ENCODE peak calls at places on chromosome 2, in six cellular contexts. R, O, G, Q, I and P are unnamed samples.

GRCh38 chr2:233353769-233354499 is at the start of gene DGKD:
- DNase-seq in R (peak; percentile 32), O (peak; percentile 87), G (peak; percentile 39), Q (peak; percentile 22), I (no peak), P (peak; percentile 61)

GRCh38 chr2:197152451-197153228 is 157.9 kb downstream of the ANKRD44 start:
- DNase-seq in R (peak; percentile 52), O (no peak), G (peak; percentile 90), Q (peak; percentile 61), I (peak; percentile 21), P (no peak)

GRCh38 chr2:204748286-204748685 is 203.0 kb downstream of the PARD3B start:
- DNase-seq in R (no peak), O (no peak), G (no peak), Q (no peak), I (peak; percentile 12), P (no peak)

GRCh38 chr2:64637000-64637628 is 16.6 kb downstream of the SERTAD2 start:
- DNase-seq in R (no peak), O (no peak), G (no peak), Q (no peak), I (no peak), P (no peak)

GRCh38 chr2:26770986-26771586 is 7.0 kb downstream of the SLC35F6 start:
- DNase-seq in R (peak; percentile 94), O (no peak), G (peak; percentile 91), Q (peak; percentile 83), I (peak; percentile 68), P (no peak)

GRCh38 chr2:2324119-2324518 is 7.0 kb downstream of the MYT1L start:
- DNase-seq in R (no peak), O (no peak), G (no peak), Q (no peak), I (no peak), P (no peak)

GRCh38 chr2:128304715-128305554 is 13.7 kb downstream of the HS6ST1 start:
- DNase-seq in R (peak; percentile 98), O (peak; percentile 58), G (peak; percentile 99), Q (peak; percentile 96), I (peak; percentile 92), P (no peak)

GRCh38 chr2:152534460-152535131 is 182.7 kb downstream of the PRPF40A start:
- DNase-seq in R (no peak), O (no peak), G (no peak), Q (peak; percentile 37), I (no peak), P (no peak)

GRCh38 chr2:157725856-157726255 is 97.2 kb upstream of the ACVR1C start:
- DNase-seq in R (peak; percentile 16), O (no peak), G (peak; percentile 78), Q (peak; percentile 3), I (no peak), P (no peak)

GRCh38 chr2:39487398-39488250 is 50.5 kb upstream of the MAP4K3 start:
- DNase-seq in R (no peak), O (no peak), G (peak; percentile 67), Q (peak; percentile 71), I (peak; percentile 65), P (no peak)

GRCh38 chr2:128374711-128375413 is 56.2 kb upstream of the HS6ST1 start:
- DNase-seq in R (peak; percentile 61), O (no peak), G (no peak), Q (peak; percentile 54), I (no peak), P (no peak)

GRCh38 chr2:37324786-37325624 is at the start of gene PRKD3:
- DNase-seq in R (peak; percentile 43), O (no peak), G (peak; percentile 53), Q (peak; percentile 40), I (no peak), P (no peak)

GRCh38 chr2:240988146-240988545 is 10.3 kb upstream of the SNED1 start:
- DNase-seq in R (peak; percentile 48), O (no peak), G (peak; percentile 45), Q (peak; percentile 20), I (no peak), P (no peak)

GRCh38 chr2:24304098-24304497 is 56.2 kb downstream of the ITSN2 start:
- DNase-seq in R (peak; percentile 98), O (peak; percentile 11), G (peak; percentile 96), Q (peak; percentile 95), I (peak; percentile 48), P (no peak)

GRCh38 chr2:191645807-191646611 is 31.9 kb upstream of the NABP1 start:
- DNase-seq in R (no peak), O (no peak), G (no peak), Q (no peak), I (no peak), P (no peak)

GRCh38 chr2:224260605-224261004 is 141.3 kb downstream of the FAM124B start:
- DNase-seq in R (peak; percentile 44), O (peak; percentile 62), G (peak; percentile 17), Q (peak; percentile 58), I (no peak), P (no peak)

GRCh38 chr2:238928520-238929241 is 80.8 kb downstream of the TWIST2 start:
- DNase-seq in R (no peak), O (no peak), G (no peak), Q (no peak), I (no peak), P (no peak)

GRCh38 chr2:63587814-63588384 is 378 bp downstream of the WDPCP start:
- DNase-seq in R (no peak), O (peak; percentile 24), G (peak; percentile 16), Q (no peak), I (no peak), P (no peak)

GRCh38 chr2:234905547-234906260 is 46.1 kb upstream of the SH3BP4 start:
- DNase-seq in R (peak; percentile 23), O (no peak), G (peak; percentile 31), Q (peak; percentile 18), I (no peak), P (no peak)

GRCh38 chr2:204890680-204891079 is 345.4 kb downstream of the PARD3B start:
- DNase-seq in R (no peak), O (no peak), G (no peak), Q (no peak), I (no peak), P (no peak)

GRCh38 chr2:217286833-217287232 is 427.0 kb upstream of the TNP1 start:
- DNase-seq in R (peak; percentile 88), O (no peak), G (peak; percentile 84), Q (peak; percentile 94), I (peak; percentile 76), P (no peak)

GRCh38 chr2:45300026-45300750 is 290.9 kb upstream of the SIX2 start:
- DNase-seq in R (no peak), O (no peak), G (peak; percentile 19), Q (no peak), I (no peak), P (no peak)

GRCh38 chr2:146413086-146413610 is 1431.7 kb upstream of the ACVR2A start:
- DNase-seq in R (no peak), O (no peak), G (no peak), Q (no peak), I (no peak), P (no peak)

GRCh38 chr2:146415291-146415690 is 1429.5 kb upstream of the ACVR2A start:
- DNase-seq in R (no peak), O (no peak), G (no peak), Q (no peak), I (no peak), P (no peak)

GRCh38 chr2:146414456-146414855 is 1430.4 kb upstream of the ACVR2A start:
- DNase-seq in R (no peak), O (no peak), G (no peak), Q (no peak), I (no peak), P (no peak)

GRCh38 chr2:146417942-146418341 is 1426.9 kb upstream of the ACVR2A start:
- DNase-seq in R (no peak), O (no peak), G (peak; percentile 6), Q (no peak), I (no peak), P (no peak)

GRCh38 chr2:146412625-146413024 is 1432.2 kb upstream of the ACVR2A start:
- DNase-seq in R (no peak), O (no peak), G (no peak), Q (no peak), I (no peak), P (no peak)
- TF ChIP-seq CTCF in R (no peak), O (peak; percentile 23), G (no peak), Q (no peak), I (peak; percentile 12), P (no peak)

GRCh38 chr2:46988733-46989481 is 73.3 kb upstream of the MCFD2 start:
- DNase-seq in R (no peak), O (peak; percentile 62), G (no peak), Q (peak; percentile 21), I (no peak), P (no peak)
- TF ChIP-seq CTCF in R (no peak), O (peak; percentile 47), G (no peak), Q (no peak), I (no peak), P (peak; percentile 8)

GRCh38 chr2:43144265-43144664 is 82.1 kb downstream of the ZFP36L2 start:
- DNase-seq in R (peak; percentile 72), O (no peak), G (peak; percentile 42), Q (peak; percentile 47), I (no peak), P (no peak)

GRCh38 chr2:43146083-43146482 is 80.3 kb downstream of the ZFP36L2 start:
- DNase-seq in R (no peak), O (no peak), G (peak; percentile 31), Q (no peak), I (no peak), P (no peak)

GRCh38 chr2:43143756-43144155 is 82.7 kb downstream of the ZFP36L2 start:
- DNase-seq in R (no peak), O (no peak), G (no peak), Q (no peak), I (no peak), P (no peak)

GRCh38 chr2:43139996-43140621 is 86.3 kb downstream of the ZFP36L2 start:
- DNase-seq in R (peak; percentile 51), O (no peak), G (peak; percentile 86), Q (peak; percentile 60), I (peak; percentile 31), P (no peak)

DNA sequence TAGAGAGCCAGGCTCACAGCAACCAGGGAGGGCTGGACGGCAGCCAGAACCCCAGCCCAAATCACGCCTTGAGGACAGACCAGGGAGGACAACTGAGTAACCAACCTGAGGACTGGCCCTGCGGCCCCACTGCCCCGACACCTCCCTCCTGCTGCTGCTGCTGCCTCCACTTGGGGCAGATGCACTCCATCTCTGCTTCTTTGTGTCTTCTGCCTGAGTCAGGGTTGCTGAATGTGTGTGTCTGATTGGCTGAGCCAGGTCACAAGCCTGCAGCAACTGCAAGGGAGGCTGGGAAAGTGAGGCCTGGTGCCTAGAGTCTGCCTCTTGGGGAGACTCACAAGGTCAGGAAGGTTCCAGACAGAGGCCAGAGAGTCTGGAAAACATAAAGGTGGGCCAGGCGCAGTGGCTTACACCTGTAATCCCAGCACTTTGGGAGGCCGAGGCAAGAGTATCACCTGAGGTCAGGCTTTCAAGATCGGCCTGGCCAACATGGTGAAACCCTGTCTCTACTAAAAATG is 83.4 kb downstream of the ZFP36L2 start:
- DNase-seq in R (no peak), O (no peak), G (peak; percentile 28), Q (no peak), I (no peak), P (no peak)
- TF ChIP-seq CTCF in R (no peak), O (no peak), G (peak; percentile 22), Q (no peak), I (peak; percentile 16), P (no peak)

DNA sequence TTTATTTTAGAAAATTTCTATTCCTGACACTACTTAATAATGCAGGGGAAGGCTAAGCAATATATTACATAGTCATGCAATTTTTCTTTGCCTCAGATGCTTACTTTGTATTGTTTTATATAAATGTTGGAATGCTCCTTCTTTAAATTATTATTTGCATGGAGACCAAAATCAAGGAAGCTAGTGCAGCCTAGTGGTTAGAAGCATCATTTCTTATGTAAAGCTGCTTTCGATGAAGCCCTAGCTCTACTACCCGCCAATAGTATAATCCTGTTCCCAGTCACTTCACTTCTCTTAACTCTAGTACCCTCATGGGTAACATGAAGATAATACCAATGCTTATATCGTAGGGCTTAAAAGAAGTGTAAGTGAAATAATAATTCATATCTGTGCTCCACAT is 198.9 kb downstream of the LRATD1 start:
- DNase-seq in R (peak; percentile 11), O (no peak), G (no peak), Q (peak; percentile 48), I (no peak), P (no peak)
- TF ChIP-seq CTCF in R (peak; percentile 11), O (peak; percentile 14), G (no peak), Q (peak; percentile 63), I (no peak), P (peak; percentile 38)